ENCODE peak calls at places on chromosomes 16 and 17, in six cellular contexts. K is tibial artery, P is adrenal gland, Z is PC-9, N is A549, E is fibroblast of the aortic adventitia. A is an unnamed sample.
A peak's percentile ranks its signal among the peaks of the same experiment; 100 is the strongest.

GRCh38 chr16:11384184-11384955 is 39.1 kb downstream of the RMI2 start:
- DNase-seq in K (no peak), P (no peak), Z (no peak), N (no peak), E (no peak), A (no peak)

GRCh38 chr17:77213778-77214132 is 73.0 kb downstream of the SEC14L1 start:
- DNase-seq in K (no peak), P (no peak), Z (no peak), N (no peak), E (no peak), A (no peak)

GRCh38 chr17:565506-565905 is 149.1 kb downstream of the VPS53 start:
- DNase-seq in K (no peak), P (no peak), Z (no peak), N (peak; percentile 33), E (no peak), A (no peak)

GRCh38 chr17:10729334-10730193 is at the start of gene TMEM220:
- DNase-seq in K (peak; percentile 84), P (peak; percentile 85), Z (no peak), N (peak; percentile 74), E (peak; percentile 72), A (peak; percentile 68)

GRCh38 chr17:44653954-44654353 is 2.3 kb upstream of the MEIOC start:
- DNase-seq in K (no peak), P (no peak), Z (no peak), N (no peak), E (no peak), A (no peak)

GRCh38 chr17:75624714-75625345 is 8.4 kb upstream of the SMIM5 start:
- DNase-seq in K (no peak), P (no peak), Z (no peak), N (no peak), E (no peak), A (no peak)

GRCh38 chr16:23035240-23035639 is 114.0 kb downstream of the USP31 start:
- DNase-seq in K (no peak), P (no peak), Z (no peak), N (no peak), E (no peak), A (no peak)

GRCh38 chr17:81391268-81391963 is 3.8 kb upstream of the BAHCC1 start:
- DNase-seq in K (no peak), P (no peak), Z (no peak), N (no peak), E (no peak), A (no peak)

GRCh38 chr16:81207076-81207475 is 31.4 kb upstream of the BCO1 start:
- DNase-seq in K (no peak), P (no peak), Z (no peak), N (no peak), E (no peak), A (no peak)

GRCh38 chr17:61495161-61495857 is 43.1 kb downstream of the TBX4 start:
- DNase-seq in K (no peak), P (peak; percentile 77), Z (peak; percentile 65), N (no peak), E (peak; percentile 54), A (peak; percentile 35)

GRCh38 chr17:31561469-31562412 is 170.3 kb downstream of the RAB11FIP4 start:
- DNase-seq in K (no peak), P (no peak), Z (peak; percentile 75), N (no peak), E (peak; percentile 63), A (no peak)

GRCh38 chr16:76535-77272 is 1.3 kb upstream of the MPG start:
- DNase-seq in K (peak; percentile 88), P (peak; percentile 57), Z (peak; percentile 40), N (no peak), E (peak; percentile 94), A (no peak)

GRCh38 chr17:2107506-2107905 is 52.6 kb downstream of the HIC1 start:
- DNase-seq in K (peak; percentile 67), P (peak; percentile 5), Z (no peak), N (no peak), E (no peak), A (no peak)

GRCh38 chr17:19341211-19341631 is 21.3 kb downstream of the B9D1 start:
- DNase-seq in K (no peak), P (no peak), Z (no peak), N (no peak), E (no peak), A (no peak)

GRCh38 chr17:20922128-20922670 is 120.6 kb downstream of the USP22 start:
- DNase-seq in K (peak; percentile 44), P (peak; percentile 19), Z (no peak), N (peak; percentile 33), E (peak; percentile 75), A (no peak)

GRCh38 chr16:9457215-9457614 is 365.8 kb downstream of the HAPSTR1 start:
- DNase-seq in K (no peak), P (no peak), Z (no peak), N (no peak), E (no peak), A (no peak)

GRCh38 chr16:2009791-2010510 is at the start of gene ZNF598:
- DNase-seq in K (peak; percentile 77), P (peak; percentile 79), Z (peak; percentile 52), N (peak; percentile 93), E (peak; percentile 78), A (peak; percentile 56)

GRCh38 chr17:8713315-8713714 is 31.3 kb downstream of the CCDC42 start:
- DNase-seq in K (no peak), P (no peak), Z (no peak), N (no peak), E (no peak), A (no peak)

GRCh38 chr17:7651097-7651958 is 602 bp downstream of the ATP1B2 start:
- DNase-seq in K (no peak), P (no peak), Z (no peak), N (no peak), E (no peak), A (no peak)

GRCh38 chr16:83272201-83272600 is 535.6 kb upstream of the HSBP1 start:
- DNase-seq in K (no peak), P (no peak), Z (no peak), N (no peak), E (peak; percentile 9), A (no peak)

GRCh38 chr16:5619314-5619713 is 521.7 kb upstream of the EEF2KMT start:
- DNase-seq in K (no peak), P (no peak), Z (no peak), N (no peak), E (no peak), A (no peak)

GRCh38 chr17:42112552-42113176 is at the start of gene DHX58:
- DNase-seq in K (peak; percentile 77), P (peak; percentile 83), Z (peak; percentile 64), N (peak; percentile 44), E (peak; percentile 85), A (peak; percentile 73)

GRCh38 chr17:78127888-78128615 is 503 bp downstream of the TMC6 start:
- DNase-seq in K (no peak), P (no peak), Z (no peak), N (no peak), E (no peak), A (no peak)

DNA sequence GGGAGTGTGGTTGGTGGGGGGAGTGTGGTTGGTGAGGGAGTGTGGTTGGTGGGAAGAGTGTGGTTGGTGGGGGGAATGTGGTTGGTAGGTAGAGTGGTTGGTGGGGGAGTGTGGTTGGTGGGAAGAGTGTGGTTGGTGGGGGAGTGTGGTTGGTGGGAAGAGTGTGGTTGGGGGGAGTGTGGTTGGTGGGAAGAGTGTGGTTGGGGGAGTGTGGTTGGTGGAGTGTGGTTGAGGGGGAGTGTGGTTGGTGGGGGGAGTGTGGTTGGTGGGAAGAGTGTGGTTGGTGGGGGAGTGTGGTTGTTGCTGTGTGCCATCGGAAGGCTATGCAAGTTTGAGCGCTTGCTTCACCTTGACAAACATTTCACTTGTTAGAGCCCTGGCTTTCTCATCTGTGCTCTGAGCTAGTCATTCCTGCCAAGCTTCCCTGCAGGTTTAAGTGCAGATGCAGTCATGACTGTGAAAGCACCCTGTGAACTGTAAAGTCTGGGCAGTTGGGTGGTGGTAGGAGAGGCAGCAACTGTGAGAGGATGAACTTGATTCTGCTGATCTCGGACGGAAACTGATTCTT is 20.1 kb downstream of the MINK1 start:
- DNase-seq in K (no peak), P (no peak), Z (no peak), N (no peak), E (no peak), A (no peak)
- H3K4me3 ChIP-seq in K (no peak overlapping the region), P (no peak overlapping the region), Z (no peak overlapping the region), N (no peak overlapping the region), E (no peak overlapping the region), A (no peak overlapping the region)

GRCh38 chr17:50348522-50349240 is 2.8 kb downstream of the XYLT2 start:
- DNase-seq in K (no peak), P (no peak), Z (no peak), N (no peak), E (peak; percentile 49), A (no peak)

GRCh38 chr17:50349241-50349595 is 3.3 kb downstream of the XYLT2 start:
- DNase-seq in K (no peak), P (no peak), Z (no peak), N (no peak), E (no peak), A (no peak)

GRCh38 chr17:50347087-50347893 is 1.4 kb downstream of the XYLT2 start:
- DNase-seq in K (no peak), P (no peak), Z (no peak), N (no peak), E (no peak), A (no peak)

GRCh38 chr17:50346313-50347086 is 574 bp downstream of the XYLT2 start:
- DNase-seq in K (no peak), P (peak; percentile 55), Z (peak; percentile 35), N (no peak), E (peak; percentile 21), A (no peak)

GRCh38 chr17:50347894-50348291 is 2.0 kb downstream of the XYLT2 start:
- DNase-seq in K (no peak), P (no peak), Z (no peak), N (no peak), E (no peak), A (no peak)
- H3K4me3 ChIP-seq in K (peak overlapping the region; percentile 92), P (no peak overlapping the region), Z (no peak overlapping the region), N (no peak overlapping the region), E (peak overlapping the region; percentile 88), A (no peak overlapping the region)

DNA sequence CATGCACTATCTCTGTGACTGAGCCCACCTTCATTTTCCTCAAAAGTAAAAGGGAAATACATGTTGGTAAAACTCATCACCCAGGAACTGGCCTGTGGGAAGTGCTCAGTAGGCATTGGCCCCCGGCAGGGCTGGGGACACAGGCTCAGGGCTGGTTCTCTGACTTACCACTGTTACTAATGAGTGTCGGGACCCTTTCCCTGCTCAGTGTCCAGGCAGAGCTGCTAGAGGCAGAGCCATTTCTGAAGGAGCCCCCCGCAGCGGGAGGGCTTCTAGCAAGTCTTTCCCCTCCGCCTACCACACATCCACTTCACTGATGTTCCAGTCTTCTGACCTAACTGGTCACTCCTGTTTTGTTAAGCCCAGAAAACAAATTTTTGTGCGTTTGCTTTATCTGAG is 1.7 kb upstream of the PEMT start:
- DNase-seq in K (no peak), P (no peak), Z (no peak), N (no peak), E (no peak), A (no peak)
- H3K4me3 ChIP-seq in K (no peak overlapping the region), P (no peak overlapping the region), Z (peak overlapping the region; percentile 97), N (peak overlapping the region; percentile 86), E (peak overlapping the region; percentile 72), A (no peak overlapping the region)

DNA sequence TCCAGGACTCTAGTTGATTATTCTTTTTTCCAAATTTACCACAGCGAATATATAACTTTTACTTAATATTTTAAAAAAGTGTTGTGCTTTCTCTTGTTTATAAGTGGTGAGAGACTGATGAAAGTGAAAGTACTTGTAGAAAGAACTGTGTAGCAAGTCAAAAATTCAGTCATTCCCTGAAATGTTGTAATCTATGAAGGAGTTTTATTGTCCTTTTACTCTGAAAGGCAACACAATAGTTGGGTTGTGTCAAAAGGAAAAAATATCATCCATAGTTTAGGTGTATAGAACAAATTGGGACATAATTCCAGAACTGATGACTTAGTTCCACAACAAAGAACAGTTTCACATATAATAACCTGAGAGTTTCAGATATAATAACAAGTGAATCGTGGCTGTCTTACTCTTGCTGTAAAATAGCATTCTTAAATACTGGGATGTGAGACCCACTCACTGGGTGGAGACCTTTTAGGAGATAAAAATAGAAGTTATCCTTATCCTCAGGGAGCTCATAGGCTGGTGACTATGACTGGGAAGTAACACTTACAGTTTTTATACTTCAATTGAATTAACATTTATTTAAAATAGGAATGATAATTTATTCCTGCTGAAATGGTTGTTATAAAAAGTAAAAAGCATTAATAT is 20.6 kb downstream of the CYB5B start:
- DNase-seq in K (no peak), P (no peak), Z (no peak), N (no peak), E (peak; percentile 51), A (no peak)
- H3K4me3 ChIP-seq in K (peak overlapping the region; percentile 19), P (no peak overlapping the region), Z (no peak overlapping the region), N (peak overlapping the region; percentile 12), E (peak overlapping the region; percentile 32), A (peak overlapping the region; percentile 60)